ENCODE peak calls at places on chromosomes 13 and 19, in ten cellular contexts. One of them, this sample, is unnamed.

GRCh38 chr13:43170497-43170896 is 147.1 kb downstream of the DNAJC15 start:
- DNase-seq in IMR-90: no peak
- DNase-seq in breast epithelium: no peak
- DNase-seq in heart left ventricle: no peak
- DNase-seq in transverse colon: no peak
- DNase-seq in endothelial cell of umbilical vein: no peak
- DNase-seq in stomach: no peak
- DNase-seq in tibial nerve: no peak
- DNase-seq in vagina: no peak
- DNase-seq in body of pancreas: no peak
- DNase-seq in this sample: no peak

GRCh38 chr19:35704218-35704617 is at the start of gene ZBTB32:
- DNase-seq in IMR-90: peak; percentile 61
- DNase-seq in breast epithelium: no peak
- DNase-seq in heart left ventricle: no peak
- DNase-seq in transverse colon: peak; percentile 30
- DNase-seq in endothelial cell of umbilical vein: peak; percentile 76
- DNase-seq in stomach: no peak
- DNase-seq in tibial nerve: no peak
- DNase-seq in vagina: no peak
- DNase-seq in body of pancreas: no peak
- DNase-seq in this sample: peak; percentile 28

GRCh38 chr13:27549406-27549981 is 70.8 kb downstream of the LNX2 start:
- DNase-seq in IMR-90: no peak
- DNase-seq in breast epithelium: no peak
- DNase-seq in heart left ventricle: no peak
- DNase-seq in transverse colon: peak; percentile 82
- DNase-seq in endothelial cell of umbilical vein: no peak
- DNase-seq in stomach: peak; percentile 82
- DNase-seq in tibial nerve: no peak
- DNase-seq in vagina: no peak
- DNase-seq in body of pancreas: peak; percentile 75
- DNase-seq in this sample: no peak

GRCh38 chr19:42250666-42251531 is 4.0 kb downstream of the ERF start:
- DNase-seq in IMR-90: peak; percentile 50
- DNase-seq in breast epithelium: peak; percentile 23
- DNase-seq in heart left ventricle: peak; percentile 51
- DNase-seq in transverse colon: no peak
- DNase-seq in endothelial cell of umbilical vein: peak; percentile 39
- DNase-seq in stomach: no peak
- DNase-seq in tibial nerve: no peak
- DNase-seq in vagina: no peak
- DNase-seq in body of pancreas: no peak
- DNase-seq in this sample: no peak

GRCh38 chr13:51590966-51591627 is 6.8 kb downstream of the WDFY2 start:
- DNase-seq in IMR-90: peak; percentile 90
- DNase-seq in breast epithelium: no peak
- DNase-seq in heart left ventricle: peak; percentile 14
- DNase-seq in transverse colon: no peak
- DNase-seq in endothelial cell of umbilical vein: peak; percentile 44
- DNase-seq in stomach: peak; percentile 41
- DNase-seq in tibial nerve: peak; percentile 43
- DNase-seq in vagina: no peak
- DNase-seq in body of pancreas: peak; percentile 50
- DNase-seq in this sample: no peak

GRCh38 chr13:110405597-110406450 is 98.7 kb downstream of the COL4A2 start:
- DNase-seq in IMR-90: peak; percentile 89
- DNase-seq in breast epithelium: peak; percentile 11
- DNase-seq in heart left ventricle: no peak
- DNase-seq in transverse colon: no peak
- DNase-seq in endothelial cell of umbilical vein: no peak
- DNase-seq in stomach: no peak
- DNase-seq in tibial nerve: no peak
- DNase-seq in vagina: no peak
- DNase-seq in body of pancreas: no peak
- DNase-seq in this sample: no peak

GRCh38 chr13:44084146-44084545 is 204.4 kb downstream of the LACC1 start:
- DNase-seq in IMR-90: no peak
- DNase-seq in breast epithelium: no peak
- DNase-seq in heart left ventricle: no peak
- DNase-seq in transverse colon: no peak
- DNase-seq in endothelial cell of umbilical vein: no peak
- DNase-seq in stomach: no peak
- DNase-seq in tibial nerve: no peak
- DNase-seq in vagina: no peak
- DNase-seq in body of pancreas: no peak
- DNase-seq in this sample: no peak

GRCh38 chr19:43667524-43668405 is 2.2 kb downstream of the PLAUR start:
- DNase-seq in IMR-90: peak; percentile 20
- DNase-seq in breast epithelium: no peak
- DNase-seq in heart left ventricle: peak; percentile 14
- DNase-seq in transverse colon: peak; percentile 28
- DNase-seq in endothelial cell of umbilical vein: no peak
- DNase-seq in stomach: no peak
- DNase-seq in tibial nerve: no peak
- DNase-seq in vagina: no peak
- DNase-seq in body of pancreas: peak; percentile 17
- DNase-seq in this sample: peak; percentile 32

GRCh38 chr19:12867120-12868099 is 13.8 kb downstream of the DNASE2 start:
- DNase-seq in IMR-90: peak; percentile 43
- DNase-seq in breast epithelium: peak; percentile 53
- DNase-seq in heart left ventricle: no peak
- DNase-seq in transverse colon: peak; percentile 76
- DNase-seq in endothelial cell of umbilical vein: peak; percentile 73
- DNase-seq in stomach: peak; percentile 73
- DNase-seq in tibial nerve: no peak
- DNase-seq in vagina: no peak
- DNase-seq in body of pancreas: peak; percentile 63
- DNase-seq in this sample: peak; percentile 69

GRCh38 chr19:52943884-52944643 is 18.6 kb downstream of the ZNF816 start:
- DNase-seq in IMR-90: no peak
- DNase-seq in breast epithelium: peak; percentile 49
- DNase-seq in heart left ventricle: no peak
- DNase-seq in transverse colon: no peak
- DNase-seq in endothelial cell of umbilical vein: no peak
- DNase-seq in stomach: no peak
- DNase-seq in tibial nerve: no peak
- DNase-seq in vagina: no peak
- DNase-seq in body of pancreas: no peak
- DNase-seq in this sample: no peak

GRCh38 chr19:45779231-45780145 is 2.8 kb downstream of the DMPK start:
- DNase-seq in IMR-90: no peak
- DNase-seq in breast epithelium: peak; percentile 91
- DNase-seq in heart left ventricle: peak; percentile 73
- DNase-seq in transverse colon: peak; percentile 97
- DNase-seq in endothelial cell of umbilical vein: peak; percentile 84
- DNase-seq in stomach: peak; percentile 98
- DNase-seq in tibial nerve: peak; percentile 90
- DNase-seq in vagina: no peak
- DNase-seq in body of pancreas: peak; percentile 96
- DNase-seq in this sample: peak; percentile 95

DNA sequence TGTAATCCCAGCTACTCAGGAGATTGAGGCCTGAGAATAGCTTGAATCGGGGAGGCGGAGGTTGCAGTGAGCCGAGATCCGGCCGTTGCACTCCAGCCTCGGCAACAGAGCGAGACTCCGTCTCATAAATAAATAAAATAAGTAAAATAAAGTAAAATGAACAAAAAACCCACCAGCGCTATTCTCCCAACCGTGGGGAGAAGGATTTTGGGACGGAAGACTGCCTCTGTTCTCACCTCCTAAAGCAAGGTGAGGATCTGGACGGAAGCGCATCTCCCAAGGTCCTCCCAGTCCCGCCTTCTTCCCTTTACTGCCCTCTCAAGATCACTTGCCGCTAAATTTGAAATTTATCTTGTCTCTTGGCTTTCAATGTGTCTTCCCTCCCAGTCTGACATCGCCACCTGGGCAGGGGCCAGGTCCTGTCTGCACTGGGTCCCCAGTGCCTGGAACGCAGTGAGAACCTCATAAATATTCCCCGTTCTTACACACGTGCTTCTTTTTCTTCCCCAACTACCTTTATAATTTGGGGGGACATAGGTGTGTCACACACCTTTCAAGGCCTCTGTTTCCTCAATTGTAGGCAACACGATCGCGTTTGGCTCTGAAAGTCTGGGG is 1.2 kb upstream of the DNAJB1 start:
- DNase-seq in IMR-90: no peak
- DNase-seq in breast epithelium: no peak
- DNase-seq in heart left ventricle: no peak
- DNase-seq in transverse colon: no peak
- DNase-seq in endothelial cell of umbilical vein: no peak
- DNase-seq in stomach: no peak
- DNase-seq in tibial nerve: no peak
- DNase-seq in vagina: no peak
- DNase-seq in body of pancreas: no peak
- DNase-seq in this sample: peak; percentile 65
- H3K27ac ChIP-seq in IMR-90: peak overlapping the region; percentile 64
- H3K27ac ChIP-seq in breast epithelium: peak overlapping the region; percentile 99
- H3K27ac ChIP-seq in heart left ventricle: peak overlapping the region; percentile 94
- H3K27ac ChIP-seq in transverse colon: peak overlapping the region; percentile 98
- H3K27ac ChIP-seq in endothelial cell of umbilical vein: peak overlapping the region; percentile 81
- H3K27ac ChIP-seq in stomach: peak overlapping the region; percentile 97
- H3K27ac ChIP-seq in tibial nerve: peak overlapping the region; percentile 100
- H3K27ac ChIP-seq in vagina: peak overlapping the region; percentile 100
- H3K27ac ChIP-seq in body of pancreas: peak overlapping the region; percentile 99
- H3K27ac ChIP-seq in this sample: peak overlapping the region; percentile 92

GRCh38 chr13:99351772-99352171 is 44.6 kb upstream of the GPR183 start:
- DNase-seq in IMR-90: no peak
- DNase-seq in breast epithelium: no peak
- DNase-seq in heart left ventricle: no peak
- DNase-seq in transverse colon: no peak
- DNase-seq in endothelial cell of umbilical vein: no peak
- DNase-seq in stomach: no peak
- DNase-seq in tibial nerve: no peak
- DNase-seq in vagina: no peak
- DNase-seq in body of pancreas: no peak
- DNase-seq in this sample: no peak

GRCh38 chr13:99354371-99354951 is 47.3 kb upstream of the GPR183 start:
- DNase-seq in IMR-90: no peak
- DNase-seq in breast epithelium: peak; percentile 72
- DNase-seq in heart left ventricle: no peak
- DNase-seq in transverse colon: no peak
- DNase-seq in endothelial cell of umbilical vein: no peak
- DNase-seq in stomach: no peak
- DNase-seq in tibial nerve: no peak
- DNase-seq in vagina: no peak
- DNase-seq in body of pancreas: no peak
- DNase-seq in this sample: no peak

GRCh38 chr13:99350191-99350590 is 43.0 kb upstream of the GPR183 start:
- DNase-seq in IMR-90: no peak
- DNase-seq in breast epithelium: no peak
- DNase-seq in heart left ventricle: no peak
- DNase-seq in transverse colon: no peak
- DNase-seq in endothelial cell of umbilical vein: no peak
- DNase-seq in stomach: no peak
- DNase-seq in tibial nerve: no peak
- DNase-seq in vagina: no peak
- DNase-seq in body of pancreas: no peak
- DNase-seq in this sample: no peak

GRCh38 chr13:99353836-99354235 is 46.6 kb upstream of the GPR183 start:
- DNase-seq in IMR-90: peak; percentile 46
- DNase-seq in breast epithelium: no peak
- DNase-seq in heart left ventricle: no peak
- DNase-seq in transverse colon: no peak
- DNase-seq in endothelial cell of umbilical vein: no peak
- DNase-seq in stomach: no peak
- DNase-seq in tibial nerve: no peak
- DNase-seq in vagina: no peak
- DNase-seq in body of pancreas: no peak
- DNase-seq in this sample: no peak

DNA sequence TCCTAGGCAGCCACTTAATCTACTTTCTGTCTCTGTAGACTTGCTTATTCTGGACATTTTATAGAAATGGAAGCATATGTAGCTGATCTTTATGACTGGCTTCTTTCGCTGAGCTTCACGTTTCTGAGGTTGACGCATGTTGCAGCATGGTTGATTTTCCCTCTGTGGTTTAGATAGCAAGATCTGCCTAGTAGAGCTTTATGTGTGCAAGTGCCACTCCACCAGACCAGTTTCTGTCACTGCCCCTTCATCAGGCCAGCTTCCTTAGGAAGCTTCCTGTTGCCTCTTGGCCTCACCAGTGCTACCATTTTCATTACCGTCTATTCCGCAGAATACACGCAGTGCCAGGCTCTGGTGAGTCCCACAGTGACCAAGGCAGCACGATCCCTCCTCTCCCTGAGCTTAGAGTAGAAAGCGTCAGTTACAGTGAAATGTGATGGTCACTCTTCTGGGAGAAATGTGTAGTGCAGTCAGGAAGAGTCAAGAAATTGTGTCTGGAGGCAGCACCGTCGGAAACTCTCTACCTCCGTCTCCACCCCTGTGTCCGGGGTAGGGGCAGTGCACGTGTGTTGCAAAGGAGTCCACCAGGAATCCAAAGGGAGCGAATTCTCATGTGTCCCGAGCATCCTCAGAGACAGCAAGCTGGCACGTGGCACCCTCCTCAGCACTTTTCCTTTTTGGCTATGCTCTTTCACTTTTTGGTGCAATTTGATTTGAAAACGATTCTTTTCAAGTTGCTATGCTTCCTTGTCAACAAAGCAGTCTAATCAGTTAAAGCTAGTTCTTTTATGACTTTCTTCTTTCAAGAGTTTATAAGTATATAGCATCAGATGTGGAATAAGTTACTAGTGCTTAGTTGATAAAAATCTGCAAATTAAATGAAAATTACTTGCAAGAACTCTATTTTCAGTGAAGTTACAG is 45.4 kb upstream of the GPR183 start:
- DNase-seq in IMR-90: no peak
- DNase-seq in breast epithelium: no peak
- DNase-seq in heart left ventricle: no peak
- DNase-seq in transverse colon: no peak
- DNase-seq in endothelial cell of umbilical vein: no peak
- DNase-seq in stomach: no peak
- DNase-seq in tibial nerve: no peak
- DNase-seq in vagina: no peak
- DNase-seq in body of pancreas: no peak
- DNase-seq in this sample: no peak
- TF ChIP-seq POLR2A in IMR-90: no peak
- TF ChIP-seq POLR2A in breast epithelium: no peak
- TF ChIP-seq POLR2A in heart left ventricle: no peak
- TF ChIP-seq POLR2A in transverse colon: no peak
- TF ChIP-seq POLR2A in endothelial cell of umbilical vein: no peak
- TF ChIP-seq POLR2A in stomach: no peak
- TF ChIP-seq POLR2A in tibial nerve: no peak
- TF ChIP-seq POLR2A in vagina: no peak
- TF ChIP-seq POLR2A in body of pancreas: no peak
- TF ChIP-seq POLR2A in this sample: no peak

GRCh38 chr13:72638059-72638815 is 89.2 kb downstream of the MZT1 start:
- DNase-seq in IMR-90: no peak
- DNase-seq in breast epithelium: no peak
- DNase-seq in heart left ventricle: no peak
- DNase-seq in transverse colon: no peak
- DNase-seq in endothelial cell of umbilical vein: no peak
- DNase-seq in stomach: no peak
- DNase-seq in tibial nerve: no peak
- DNase-seq in vagina: no peak
- DNase-seq in body of pancreas: no peak
- DNase-seq in this sample: no peak
- H3K27ac ChIP-seq in IMR-90: no peak overlapping the region
- H3K27ac ChIP-seq in breast epithelium: no peak overlapping the region
- H3K27ac ChIP-seq in heart left ventricle: no peak overlapping the region
- H3K27ac ChIP-seq in transverse colon: no peak overlapping the region
- H3K27ac ChIP-seq in endothelial cell of umbilical vein: no peak overlapping the region
- H3K27ac ChIP-seq in stomach: no peak overlapping the region
- H3K27ac ChIP-seq in tibial nerve: no peak overlapping the region
- H3K27ac ChIP-seq in vagina: no peak overlapping the region
- H3K27ac ChIP-seq in body of pancreas: no peak overlapping the region
- H3K27ac ChIP-seq in this sample: no peak overlapping the region

GRCh38 chr13:102812616-102813287 is 13.8 kb downstream of the BIVM start:
- DNase-seq in IMR-90: peak; percentile 15
- DNase-seq in breast epithelium: no peak
- DNase-seq in heart left ventricle: no peak
- DNase-seq in transverse colon: no peak
- DNase-seq in endothelial cell of umbilical vein: no peak
- DNase-seq in stomach: no peak
- DNase-seq in tibial nerve: no peak
- DNase-seq in vagina: no peak
- DNase-seq in body of pancreas: no peak
- DNase-seq in this sample: no peak
- TF ChIP-seq POLR2A in IMR-90: no peak
- TF ChIP-seq POLR2A in breast epithelium: no peak
- TF ChIP-seq POLR2A in heart left ventricle: no peak
- TF ChIP-seq POLR2A in transverse colon: no peak
- TF ChIP-seq POLR2A in endothelial cell of umbilical vein: no peak
- TF ChIP-seq POLR2A in stomach: no peak
- TF ChIP-seq POLR2A in tibial nerve: no peak
- TF ChIP-seq POLR2A in vagina: no peak
- TF ChIP-seq POLR2A in body of pancreas: no peak
- TF ChIP-seq POLR2A in this sample: no peak